ENCODE peak calls at places on chromosome 17, in ten cellular contexts. E is dermis microvascular lymphatic vessel endothelial cell, Y is HS-5, F is colonic mucosa, J is adrenal gland, M is germinal center, P is upper lobe of right lung, S is SW 1271, H is GM04503, X is cardiac muscle cell. Q is an unnamed sample.

GRCh38 chr17:46888727-46889126 is 34.2 kb upstream of the GOSR2 start:
- DNase-seq in E (no peak), Y (no peak), F (no peak), J (no peak), M (no peak), P (no peak), S (no peak), H (no peak), X (no peak), Q (no peak)

GRCh38 chr17:32274643-32275042 is 9.0 kb downstream of the RHBDL3 start:
- DNase-seq in E (no peak), Y (no peak), F (no peak), J (no peak), M (no peak), P (no peak), S (no peak), H (no peak), X (no peak), Q (no peak)

GRCh38 chr17:74742978-74743545 is 5.4 kb upstream of the NHERF1 start:
- DNase-seq in E (no peak), Y (no peak), F (no peak), J (peak), M (peak), P (no peak), S (no peak), H (no peak), X (no peak), Q (no peak)

GRCh38 chr17:28579526-28579925 is 2.8 kb upstream of the ALDOC start:
- DNase-seq in E (no peak), Y (no peak), F (no peak), J (no peak), M (no peak), P (no peak), S (no peak), H (no peak), X (no peak), Q (no peak)

GRCh38 chr17:81295678-81296381 is 723 bp upstream of the SLC38A10 start:
- DNase-seq in E (no peak), Y (no peak), F (peak), J (peak), M (peak), P (peak), S (peak), H (no peak), X (peak), Q (peak)

GRCh38 chr17:80950466-80951120 is 41.0 kb upstream of the CHMP6 start:
- DNase-seq in E (no peak), Y (no peak), F (no peak), J (peak), M (no peak), P (peak), S (no peak), H (no peak), X (no peak), Q (no peak)

GRCh38 chr17:39700148-39700987 is 504 bp downstream of the ERBB2 start:
- DNase-seq in E (no peak), Y (no peak), F (no peak), J (no peak), M (no peak), P (no peak), S (no peak), H (no peak), X (peak), Q (no peak)

GRCh38 chr17:63519972-63520882 is 2.9 kb upstream of the KCNH6 start:
- DNase-seq in E (no peak), Y (no peak), F (peak), J (no peak), M (no peak), P (no peak), S (no peak), H (no peak), X (no peak), Q (no peak)

GRCh38 chr17:35750526-35751395 is 2.3 kb downstream of the GAS2L2 start:
- DNase-seq in E (no peak), Y (no peak), F (no peak), J (no peak), M (no peak), P (no peak), S (no peak), H (no peak), X (no peak), Q (no peak)

GRCh38 chr17:45430738-45431530 is 1.7 kb downstream of the ARHGAP27 start:
- DNase-seq in E (no peak), Y (no peak), F (peak), J (no peak), M (peak), P (peak), S (no peak), H (no peak), X (peak), Q (no peak)